ENCODE peak calls at places on chromosome 14, in seven cellular contexts. One of them, this sample, is unnamed.

GRCh38 chr14:76259029-76259735 is 107.5 kb downstream of the GPATCH2L start:
- DNase-seq in hepatocyte: no peak
- DNase-seq in mammary epithelial cell: no peak
- DNase-seq in CD8-positive, alpha-beta T cell: no peak
- DNase-seq in fibroblast of mammary gland: peak; percentile 22
- DNase-seq in cardiac muscle cell: no peak
- DNase-seq in MM.1S: no peak
- DNase-seq in this sample: no peak

GRCh38 chr14:59771577-59771976 is 99.0 kb downstream of the RTN1 start:
- DNase-seq in mammary epithelial cell: no peak
- DNase-seq in cardiac muscle cell: peak; percentile 84
- DNase-seq in CD8-positive, alpha-beta T cell: no peak
- DNase-seq in hepatocyte: no peak
- DNase-seq in fibroblast of mammary gland: peak; percentile 58
- DNase-seq in MM.1S: no peak
- DNase-seq in this sample: no peak

GRCh38 chr14:77457115-77457521 is 283 bp downstream of the VIPAS39 start:
- DNase-seq in cardiac muscle cell: no peak
- DNase-seq in CD8-positive, alpha-beta T cell: no peak
- DNase-seq in MM.1S: no peak
- DNase-seq in mammary epithelial cell: no peak
- DNase-seq in hepatocyte: no peak
- DNase-seq in fibroblast of mammary gland: peak; percentile 42
- DNase-seq in this sample: no peak

GRCh38 chr14:75340921-75341320 is 62.3 kb downstream of the FOS start:
- DNase-seq in MM.1S: no peak
- DNase-seq in fibroblast of mammary gland: peak; percentile 82
- DNase-seq in cardiac muscle cell: peak; percentile 80
- DNase-seq in CD8-positive, alpha-beta T cell: no peak
- DNase-seq in mammary epithelial cell: no peak
- DNase-seq in hepatocyte: peak; percentile 16
- DNase-seq in this sample: peak; percentile 27

GRCh38 chr14:84707830-84708229 is 822.1 kb upstream of the FLRT2 start:
- DNase-seq in CD8-positive, alpha-beta T cell: no peak
- DNase-seq in mammary epithelial cell: no peak
- DNase-seq in hepatocyte: no peak
- DNase-seq in cardiac muscle cell: no peak
- DNase-seq in fibroblast of mammary gland: no peak
- DNase-seq in MM.1S: no peak
- DNase-seq in this sample: no peak

GRCh38 chr14:39492267-39492666 is 60.0 kb upstream of the FBXO33 start:
- DNase-seq in CD8-positive, alpha-beta T cell: no peak
- DNase-seq in cardiac muscle cell: peak; percentile 85
- DNase-seq in MM.1S: no peak
- DNase-seq in mammary epithelial cell: peak; percentile 48
- DNase-seq in fibroblast of mammary gland: peak; percentile 78
- DNase-seq in hepatocyte: no peak
- DNase-seq in this sample: no peak

GRCh38 chr14:85934886-85935254 is 404.9 kb downstream of the FLRT2 start:
- DNase-seq in mammary epithelial cell: peak; percentile 25
- DNase-seq in hepatocyte: no peak
- DNase-seq in fibroblast of mammary gland: peak; percentile 2
- DNase-seq in MM.1S: peak; percentile 7
- DNase-seq in CD8-positive, alpha-beta T cell: no peak
- DNase-seq in cardiac muscle cell: peak; percentile 0
- DNase-seq in this sample: peak; percentile 28

GRCh38 chr14:101108579-101109346 is 205.2 kb upstream of the RTL1 start:
- DNase-seq in cardiac muscle cell: no peak
- DNase-seq in MM.1S: no peak
- DNase-seq in mammary epithelial cell: no peak
- DNase-seq in CD8-positive, alpha-beta T cell: peak; percentile 38
- DNase-seq in hepatocyte: no peak
- DNase-seq in fibroblast of mammary gland: no peak
- DNase-seq in this sample: no peak

GRCh38 chr14:81366259-81366658 is 33.9 kb downstream of the STON2 start:
- DNase-seq in fibroblast of mammary gland: peak; percentile 12
- DNase-seq in cardiac muscle cell: no peak
- DNase-seq in hepatocyte: peak; percentile 32
- DNase-seq in MM.1S: no peak
- DNase-seq in mammary epithelial cell: peak; percentile 36
- DNase-seq in CD8-positive, alpha-beta T cell: no peak
- DNase-seq in this sample: no peak

GRCh38 chr14:96793547-96793946 is 3.6 kb upstream of the VRK1 start:
- DNase-seq in fibroblast of mammary gland: peak; percentile 28
- DNase-seq in hepatocyte: no peak
- DNase-seq in CD8-positive, alpha-beta T cell: no peak
- DNase-seq in MM.1S: no peak
- DNase-seq in mammary epithelial cell: peak; percentile 24
- DNase-seq in cardiac muscle cell: no peak
- DNase-seq in this sample: no peak

GRCh38 chr14:39023939-39024871 is 78.8 kb downstream of the SEC23A start:
- DNase-seq in MM.1S: no peak
- DNase-seq in cardiac muscle cell: no peak
- DNase-seq in CD8-positive, alpha-beta T cell: no peak
- DNase-seq in hepatocyte: peak; percentile 64
- DNase-seq in mammary epithelial cell: no peak
- DNase-seq in fibroblast of mammary gland: no peak
- DNase-seq in this sample: no peak

GRCh38 chr14:45359766-45360165 is 106.8 kb upstream of the MIS18BP1 start:
- DNase-seq in hepatocyte: no peak
- DNase-seq in fibroblast of mammary gland: peak; percentile 19
- DNase-seq in CD8-positive, alpha-beta T cell: no peak
- DNase-seq in mammary epithelial cell: no peak
- DNase-seq in MM.1S: no peak
- DNase-seq in cardiac muscle cell: no peak
- DNase-seq in this sample: no peak

GRCh38 chr14:68386950-68387779 is 405.7 kb downstream of the ZFP36L1 start:
- DNase-seq in MM.1S: no peak
- DNase-seq in hepatocyte: no peak
- DNase-seq in fibroblast of mammary gland: peak; percentile 44
- DNase-seq in CD8-positive, alpha-beta T cell: no peak
- DNase-seq in cardiac muscle cell: peak; percentile 76
- DNase-seq in mammary epithelial cell: no peak
- DNase-seq in this sample: no peak

GRCh38 chr14:101928415-101928841 is 35.9 kb upstream of the DYNC1H1 start:
- DNase-seq in MM.1S: no peak
- DNase-seq in hepatocyte: no peak
- DNase-seq in CD8-positive, alpha-beta T cell: no peak
- DNase-seq in cardiac muscle cell: no peak
- DNase-seq in fibroblast of mammary gland: peak; percentile 43
- DNase-seq in mammary epithelial cell: no peak
- DNase-seq in this sample: no peak

GRCh38 chr14:97970222-97970621 is 1173.0 kb downstream of the VRK1 start:
- DNase-seq in hepatocyte: no peak
- DNase-seq in MM.1S: no peak
- DNase-seq in cardiac muscle cell: no peak
- DNase-seq in fibroblast of mammary gland: no peak
- DNase-seq in mammary epithelial cell: no peak
- DNase-seq in CD8-positive, alpha-beta T cell: no peak
- DNase-seq in this sample: no peak

GRCh38 chr14:69232388-69232787 is 27.6 kb upstream of the GALNT16 start:
- DNase-seq in fibroblast of mammary gland: no peak
- DNase-seq in CD8-positive, alpha-beta T cell: no peak
- DNase-seq in hepatocyte: no peak
- DNase-seq in mammary epithelial cell: no peak
- DNase-seq in cardiac muscle cell: no peak
- DNase-seq in MM.1S: no peak
- DNase-seq in this sample: no peak

GRCh38 chr14:93655078-93655750 is 133.1 kb downstream of the PRIMA1 start:
- DNase-seq in mammary epithelial cell: peak; percentile 40
- DNase-seq in cardiac muscle cell: peak; percentile 65
- DNase-seq in fibroblast of mammary gland: peak; percentile 61
- DNase-seq in hepatocyte: peak; percentile 90
- DNase-seq in MM.1S: peak; percentile 34
- DNase-seq in CD8-positive, alpha-beta T cell: no peak
- DNase-seq in this sample: peak; percentile 37

GRCh38 chr14:71725802-71726638 is 206.2 kb upstream of the RGS6 start:
- DNase-seq in MM.1S: no peak
- DNase-seq in cardiac muscle cell: peak; percentile 79
- DNase-seq in mammary epithelial cell: peak; percentile 70
- DNase-seq in hepatocyte: peak; percentile 37
- DNase-seq in CD8-positive, alpha-beta T cell: no peak
- DNase-seq in fibroblast of mammary gland: peak; percentile 89
- DNase-seq in this sample: no peak

GRCh38 chr14:75283884-75284563 is 5.4 kb downstream of the FOS start:
- DNase-seq in CD8-positive, alpha-beta T cell: no peak
- DNase-seq in cardiac muscle cell: peak; percentile 71
- DNase-seq in mammary epithelial cell: peak; percentile 32
- DNase-seq in hepatocyte: peak; percentile 55
- DNase-seq in MM.1S: no peak
- DNase-seq in fibroblast of mammary gland: no peak
- DNase-seq in this sample: no peak

GRCh38 chr14:59360923-59361794 is 104.0 kb downstream of the GPR135 start:
- DNase-seq in CD8-positive, alpha-beta T cell: no peak
- DNase-seq in cardiac muscle cell: peak; percentile 92
- DNase-seq in hepatocyte: peak; percentile 80
- DNase-seq in mammary epithelial cell: peak; percentile 90
- DNase-seq in fibroblast of mammary gland: peak; percentile 92
- DNase-seq in MM.1S: no peak
- DNase-seq in this sample: no peak

GRCh38 chr14:66636240-66636639 is 128.3 kb downstream of the GPHN start:
- DNase-seq in CD8-positive, alpha-beta T cell: no peak
- DNase-seq in mammary epithelial cell: no peak
- DNase-seq in hepatocyte: no peak
- DNase-seq in MM.1S: no peak
- DNase-seq in fibroblast of mammary gland: no peak
- DNase-seq in cardiac muscle cell: no peak
- DNase-seq in this sample: no peak

GRCh38 chr14:92503756-92504491 is 9.7 kb upstream of the RIN3 start:
- DNase-seq in MM.1S: no peak
- DNase-seq in cardiac muscle cell: peak; percentile 65
- DNase-seq in hepatocyte: peak; percentile 62
- DNase-seq in CD8-positive, alpha-beta T cell: no peak
- DNase-seq in fibroblast of mammary gland: peak; percentile 63
- DNase-seq in mammary epithelial cell: peak; percentile 88
- DNase-seq in this sample: no peak

GRCh38 chr14:32933943-32934890 is 4.5 kb upstream of the NPAS3 start:
- DNase-seq in fibroblast of mammary gland: peak; percentile 22
- DNase-seq in mammary epithelial cell: peak; percentile 17
- DNase-seq in CD8-positive, alpha-beta T cell: no peak
- DNase-seq in cardiac muscle cell: peak; percentile 38
- DNase-seq in hepatocyte: peak; percentile 45
- DNase-seq in MM.1S: no peak
- DNase-seq in this sample: no peak

DNA sequence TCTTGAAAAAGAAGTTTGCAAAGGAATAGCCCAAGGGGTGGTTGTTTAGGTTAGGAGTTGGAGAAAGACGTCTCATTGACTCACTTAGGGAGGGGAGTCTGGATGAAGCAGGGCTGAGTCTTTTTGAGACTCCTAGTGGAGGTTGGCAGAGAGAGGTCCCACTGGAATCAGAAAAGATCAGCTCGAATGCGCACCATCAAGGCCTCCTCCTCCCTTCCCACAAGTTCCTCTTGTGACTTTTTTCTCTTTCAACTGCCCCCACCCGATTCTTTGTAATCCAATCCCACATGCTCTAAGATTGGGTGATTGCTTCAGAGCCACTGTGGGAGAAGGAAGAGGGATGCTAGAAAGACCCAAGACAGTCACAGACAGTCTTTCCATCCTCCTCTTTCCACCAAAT is 2.0 kb downstream of the ARHGEF40 start:
- DNase-seq in CD8-positive, alpha-beta T cell: no peak
- DNase-seq in hepatocyte: peak; percentile 56
- DNase-seq in cardiac muscle cell: peak; percentile 77
- DNase-seq in MM.1S: no peak
- DNase-seq in fibroblast of mammary gland: peak; percentile 96
- DNase-seq in mammary epithelial cell: no peak
- DNase-seq in this sample: no peak
- TF ChIP-seq CTCF in CD8-positive, alpha-beta T cell: no peak
- TF ChIP-seq CTCF in hepatocyte: peak; percentile 5
- TF ChIP-seq CTCF in cardiac muscle cell: no peak
- TF ChIP-seq CTCF in MM.1S: no peak
- TF ChIP-seq CTCF in fibroblast of mammary gland: peak; percentile 33
- TF ChIP-seq CTCF in mammary epithelial cell: no peak
- TF ChIP-seq CTCF in this sample: no peak

DNA sequence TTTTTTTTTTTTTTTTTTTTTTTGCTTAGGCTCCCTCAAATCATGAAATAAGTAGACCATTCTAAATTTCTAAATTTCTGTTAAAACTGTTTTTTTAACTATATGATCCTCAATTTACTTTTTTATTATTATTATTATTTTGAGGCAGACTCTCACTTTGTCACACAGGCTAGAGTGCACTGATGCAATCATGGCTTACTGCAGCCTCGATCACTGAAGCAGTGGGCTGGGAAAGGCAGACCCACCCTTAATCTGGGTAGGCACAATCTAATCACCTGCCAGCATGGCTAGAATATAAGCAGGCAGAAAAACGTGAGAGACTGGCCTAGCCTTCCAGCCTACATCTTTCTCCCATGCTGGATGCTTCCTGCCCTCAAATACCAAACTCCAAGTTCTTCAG is 2.4 kb downstream of the ERO1A start:
- DNase-seq in hepatocyte: no peak
- DNase-seq in fibroblast of mammary gland: no peak
- DNase-seq in cardiac muscle cell: no peak
- DNase-seq in mammary epithelial cell: no peak
- DNase-seq in MM.1S: no peak
- DNase-seq in CD8-positive, alpha-beta T cell: no peak
- DNase-seq in this sample: no peak
- H3K4me3 ChIP-seq in hepatocyte: no peak overlapping the region
- H3K4me3 ChIP-seq in fibroblast of mammary gland: no peak overlapping the region
- H3K4me3 ChIP-seq in cardiac muscle cell: no peak overlapping the region
- H3K4me3 ChIP-seq in mammary epithelial cell: peak overlapping the region; percentile 57
- H3K4me3 ChIP-seq in MM.1S: no peak overlapping the region
- H3K4me3 ChIP-seq in CD8-positive, alpha-beta T cell: no peak overlapping the region
- H3K4me3 ChIP-seq in this sample: peak overlapping the region; percentile 78

GRCh38 chr14:95098984-95099599 is 58.2 kb downstream of the DICER1 start:
- DNase-seq in hepatocyte: peak; percentile 81
- DNase-seq in cardiac muscle cell: peak; percentile 79
- DNase-seq in fibroblast of mammary gland: peak; percentile 80
- DNase-seq in CD8-positive, alpha-beta T cell: no peak
- DNase-seq in mammary epithelial cell: peak; percentile 49
- DNase-seq in MM.1S: no peak
- DNase-seq in this sample: peak; percentile 23
- TF ChIP-seq CTCF in hepatocyte: peak; percentile 88
- TF ChIP-seq CTCF in cardiac muscle cell: peak; percentile 81
- TF ChIP-seq CTCF in fibroblast of mammary gland: peak; percentile 84
- TF ChIP-seq CTCF in CD8-positive, alpha-beta T cell: peak; percentile 55
- TF ChIP-seq CTCF in mammary epithelial cell: peak; percentile 70
- TF ChIP-seq CTCF in MM.1S: peak; percentile 20
- TF ChIP-seq CTCF in this sample: peak; percentile 18

GRCh38 chr14:50762001-50762930 is 68.7 kb downstream of the NIN start:
- DNase-seq in fibroblast of mammary gland: peak; percentile 97
- DNase-seq in CD8-positive, alpha-beta T cell: no peak
- DNase-seq in MM.1S: no peak
- DNase-seq in cardiac muscle cell: peak; percentile 18
- DNase-seq in hepatocyte: no peak
- DNase-seq in mammary epithelial cell: no peak
- DNase-seq in this sample: peak; percentile 82

GRCh38 chr14:50758945-50759344 is 72.0 kb downstream of the NIN start:
- DNase-seq in CD8-positive, alpha-beta T cell: no peak
- DNase-seq in cardiac muscle cell: no peak
- DNase-seq in MM.1S: no peak
- DNase-seq in fibroblast of mammary gland: no peak
- DNase-seq in hepatocyte: no peak
- DNase-seq in mammary epithelial cell: no peak
- DNase-seq in this sample: no peak

GRCh38 chr14:50758279-50758678 is 72.7 kb downstream of the NIN start:
- DNase-seq in cardiac muscle cell: no peak
- DNase-seq in CD8-positive, alpha-beta T cell: no peak
- DNase-seq in MM.1S: no peak
- DNase-seq in mammary epithelial cell: no peak
- DNase-seq in fibroblast of mammary gland: no peak
- DNase-seq in hepatocyte: no peak
- DNase-seq in this sample: no peak

GRCh38 chr14:50757702-50758101 is 73.3 kb downstream of the NIN start:
- DNase-seq in CD8-positive, alpha-beta T cell: no peak
- DNase-seq in MM.1S: no peak
- DNase-seq in mammary epithelial cell: no peak
- DNase-seq in fibroblast of mammary gland: no peak
- DNase-seq in hepatocyte: no peak
- DNase-seq in cardiac muscle cell: no peak
- DNase-seq in this sample: no peak

GRCh38 chr14:50759800-50760543 is 71.0 kb downstream of the NIN start:
- DNase-seq in CD8-positive, alpha-beta T cell: no peak
- DNase-seq in mammary epithelial cell: no peak
- DNase-seq in fibroblast of mammary gland: no peak
- DNase-seq in hepatocyte: no peak
- DNase-seq in MM.1S: no peak
- DNase-seq in cardiac muscle cell: no peak
- DNase-seq in this sample: peak; percentile 40
- H3K4me3 ChIP-seq in CD8-positive, alpha-beta T cell: no peak overlapping the region
- H3K4me3 ChIP-seq in mammary epithelial cell: no peak overlapping the region
- H3K4me3 ChIP-seq in fibroblast of mammary gland: no peak overlapping the region
- H3K4me3 ChIP-seq in hepatocyte: no peak overlapping the region
- H3K4me3 ChIP-seq in MM.1S: no peak overlapping the region
- H3K4me3 ChIP-seq in cardiac muscle cell: no peak overlapping the region
- H3K4me3 ChIP-seq in this sample: no peak overlapping the region